ENCODE peak calls at places on chromosome 9, in six cellular contexts. F is fibroblast of lung, Q is uterus, G is progenitor cell of endocrine pancreas, E is foreskin fibroblast, D is GM12864. V is an unnamed sample.

GRCh38 chr9:132880311-132880661 is 1.6 kb downstream of the SPACA9 start:
- DNase-seq in E (no peak), D (no peak), G (no peak), Q (no peak), F (no peak), V (no peak)

GRCh38 chr9:82972446-82972845 is 90.5 kb downstream of the RASEF start:
- DNase-seq in Q (no peak), D (no peak), E (no peak), G (no peak), F (no peak), V (no peak)

GRCh38 chr9:126952180-126952960 is 37.8 kb downstream of the RALGPS1 start:
- DNase-seq in G (no peak), F (peak; percentile 71), E (no peak), D (no peak), Q (peak; percentile 54), V (no peak)

GRCh38 chr9:95316794-95317118 is 753 bp downstream of the FANCC start:
- DNase-seq in G (peak; percentile 52), Q (peak; percentile 47), E (peak; percentile 41), F (peak; percentile 65), D (no peak), V (peak; percentile 65)

GRCh38 chr9:137590469-137591383 is at the start of gene ZMYND19:
- DNase-seq in Q (peak; percentile 90), F (peak; percentile 81), E (peak; percentile 87), D (peak; percentile 38), G (peak; percentile 89), V (peak; percentile 98)

GRCh38 chr9:37621299-37621934 is 29.0 kb upstream of the TOMM5 start:
- DNase-seq in G (no peak), F (no peak), Q (no peak), E (no peak), D (no peak), V (no peak)

GRCh38 chr9:81964216-81965171 is 21.2 kb downstream of the SPATA31D3 start:
- DNase-seq in G (no peak), Q (no peak), D (no peak), E (peak; percentile 41), F (peak; percentile 33), V (no peak)

GRCh38 chr9:87687207-87687606 is 38.7 kb upstream of the CTSL start:
- DNase-seq in G (no peak), F (no peak), Q (no peak), E (no peak), D (no peak), V (no peak)

GRCh38 chr9:137077758-137078693 is 709 bp downstream of the UAP1L1 start:
- DNase-seq in G (no peak), D (no peak), F (no peak), Q (peak; percentile 26), E (no peak), V (no peak)

GRCh38 chr9:10705383-10705782 is 92.6 kb upstream of the PTPRD start:
- DNase-seq in G (no peak), E (no peak), D (no peak), Q (no peak), F (no peak), V (no peak)

GRCh38 chr9:130345009-130345992 is 79.7 kb downstream of the HMCN2 start:
- DNase-seq in D (no peak), E (no peak), G (no peak), Q (no peak), F (no peak), V (no peak)

GRCh38 chr9:14661421-14662059 is 31.7 kb downstream of the ZDHHC21 start:
- DNase-seq in D (no peak), Q (no peak), G (no peak), F (peak; percentile 60), E (no peak), V (no peak)

GRCh38 chr9:105067895-105068580 is 140.1 kb upstream of the ABCA1 start:
- DNase-seq in E (peak; percentile 29), D (no peak), F (peak; percentile 39), G (no peak), Q (no peak), V (no peak)

GRCh38 chr9:87973791-87974292 is 491 bp downstream of the CDK20 start:
- DNase-seq in E (no peak), F (no peak), Q (no peak), D (no peak), G (no peak), V (no peak)

GRCh38 chr9:130254753-130255637 is 10.6 kb upstream of the HMCN2 start:
- DNase-seq in G (no peak), F (no peak), D (no peak), E (no peak), Q (no peak), V (peak; percentile 8)

GRCh38 chr9:109307380-109308240 is 13.2 kb downstream of the EPB41L4B start:
- DNase-seq in F (no peak), G (no peak), D (no peak), Q (no peak), E (no peak), V (no peak)

GRCh38 chr9:7461791-7462190 is 337.8 kb downstream of the DMAC1 start:
- DNase-seq in F (no peak), D (no peak), Q (no peak), G (no peak), E (no peak), V (no peak)

GRCh38 chr9:27784999-27785713 is 211.9 kb upstream of the C9orf72 start:
- DNase-seq in F (no peak), Q (no peak), D (no peak), E (no peak), G (no peak), V (no peak)

GRCh38 chr9:28774433-28775029 is 1201.2 kb upstream of the C9orf72 start:
- DNase-seq in D (no peak), E (no peak), F (peak; percentile 31), Q (no peak), G (no peak), V (peak; percentile 16)

GRCh38 chr9:114418053-114418452 is 30.3 kb upstream of the AKNA start:
- DNase-seq in G (no peak), D (no peak), E (no peak), Q (no peak), F (no peak), V (no peak)

GRCh38 chr9:134611046-134611445 is 30.6 kb upstream of the COL5A1 start:
- DNase-seq in F (no peak), E (no peak), G (no peak), D (no peak), Q (no peak), V (no peak)

GRCh38 chr9:93601666-93602065 is 25.3 kb downstream of the PHF2 start:
- DNase-seq in Q (no peak), F (no peak), E (no peak), G (no peak), D (no peak), V (no peak)

GRCh38 chr9:132214027-132214622 is 52.3 kb downstream of the NTNG2 start:
- DNase-seq in F (peak; percentile 61), D (no peak), Q (peak; percentile 81), G (peak; percentile 22), E (peak; percentile 37), V (no peak)

GRCh38 chr9:21030389-21031035 is 928 bp downstream of the HACD4 start:
- DNase-seq in F (peak; percentile 24), Q (no peak), D (peak; percentile 43), G (no peak), E (peak; percentile 65), V (no peak)

GRCh38 chr9:35552837-35553236 is 52.2 kb upstream of the TESK1 start:
- DNase-seq in G (no peak), D (no peak), E (no peak), Q (no peak), F (no peak), V (no peak)

GRCh38 chr9:14097215-14097614 is 216.7 kb downstream of the NFIB start:
- DNase-seq in F (peak; percentile 68), E (no peak), D (no peak), Q (no peak), G (no peak), V (no peak)

GRCh38 chr9:22683393-22684075 is 236.9 kb downstream of the DMRTA1 start:
- DNase-seq in G (no peak), Q (no peak), D (no peak), F (peak; percentile 77), E (no peak), V (no peak)

GRCh38 chr9:84647699-84648098 is 21.8 kb upstream of the NTRK2 start:
- DNase-seq in E (no peak), Q (no peak), D (no peak), F (no peak), G (no peak), V (no peak)

DNA sequence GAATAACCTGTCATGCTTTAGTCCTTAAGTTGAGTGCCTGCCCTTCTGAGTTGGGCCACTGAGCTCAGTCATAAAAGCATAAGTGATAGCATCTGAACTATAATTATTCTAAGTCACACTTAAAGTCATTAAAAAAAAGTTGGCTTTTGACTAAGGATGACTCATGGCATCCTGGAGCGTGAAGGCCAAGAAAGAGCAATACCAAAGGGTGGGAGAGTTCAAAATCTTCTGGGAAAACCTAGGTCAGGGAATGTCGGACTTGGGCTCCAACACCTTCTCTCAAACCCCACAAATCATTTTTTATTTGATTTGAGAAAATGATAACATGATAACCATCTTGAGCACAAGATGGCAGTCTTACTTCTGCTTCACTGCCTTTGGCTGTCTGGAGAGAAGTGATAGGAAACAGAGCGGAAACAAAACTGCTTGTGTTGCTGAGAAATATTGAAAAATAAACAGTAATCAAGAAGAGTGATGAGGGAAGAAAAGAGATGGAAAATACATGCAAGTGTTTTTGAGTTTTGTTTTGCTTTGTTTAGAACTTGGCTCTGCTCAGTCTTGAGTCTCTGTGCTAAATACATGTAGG is 16.9 kb upstream of the NTRK2 start:
- DNase-seq in E (no peak), Q (no peak), G (no peak), F (no peak), D (no peak), V (no peak)
- TF ChIP-seq CTCF in E (no peak), Q (no peak), G (no peak), F (no peak), D (peak; percentile 8), V (no peak)

DNA sequence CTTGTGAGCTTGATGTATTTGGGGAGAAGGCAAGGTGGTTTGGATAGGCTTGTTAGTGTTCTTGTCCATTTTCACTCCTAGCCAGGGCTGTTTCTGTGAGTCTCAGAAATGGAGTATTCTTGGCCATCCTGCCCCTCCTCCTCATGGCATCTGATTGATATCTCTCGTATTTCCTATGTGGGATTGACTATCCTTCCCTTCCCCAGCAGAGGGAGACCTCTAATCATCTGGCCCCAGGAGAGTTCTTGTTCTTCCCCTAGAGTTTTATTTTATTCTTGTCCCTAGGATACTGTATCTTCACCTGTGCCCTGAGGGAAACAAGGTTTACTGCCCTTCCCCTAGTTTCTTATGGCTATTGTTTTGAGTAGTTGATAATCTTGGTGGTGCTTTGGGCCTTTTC is 114.4 kb downstream of the VPS13A start:
- DNase-seq in Q (no peak), E (peak; percentile 30), F (peak; percentile 50), G (no peak), D (no peak), V (no peak)
- TF ChIP-seq CTCF in Q (no peak), E (peak; percentile 72), F (peak; percentile 70), G (peak; percentile 41), D (peak; percentile 33), V (no peak)

GRCh38 chr9:121774715-121775613 is 123.5 kb downstream of the DAB2IP start:
- DNase-seq in Q (no peak), D (no peak), G (no peak), F (no peak), E (no peak), V (no peak)
- TF ChIP-seq CTCF in Q (no peak), D (no peak), G (no peak), F (no peak), E (no peak), V (no peak)

DNA sequence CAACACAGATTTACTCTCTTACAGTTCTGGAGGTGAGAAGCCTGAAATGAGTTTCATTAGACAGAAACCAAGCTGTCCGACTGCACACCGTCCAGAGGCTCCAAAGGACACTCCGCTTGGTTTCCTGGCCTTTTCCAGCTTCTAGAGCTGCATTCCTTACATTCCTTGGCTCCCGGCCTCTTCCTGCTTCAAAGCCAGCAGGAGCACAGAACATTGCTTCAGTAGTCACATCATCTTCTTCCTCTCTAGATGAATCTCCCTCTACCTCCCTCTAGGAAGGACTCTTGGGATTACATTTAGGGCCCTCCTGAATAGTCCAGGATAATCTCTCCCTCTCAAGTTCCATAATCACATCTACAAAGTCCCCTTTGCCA is 213.3 kb downstream of the CDK5RAP2 start:
- DNase-seq in F (peak; percentile 79), E (peak; percentile 81), D (no peak), G (no peak), Q (no peak), V (no peak)
- TF ChIP-seq CTCF in F (peak; percentile 52), E (peak; percentile 65), D (no peak), G (peak; percentile 24), Q (no peak), V (no peak)

V was measured in D721Med.